ENCODE peak calls at places on chromosomes 2 and 18, in seven cellular contexts. X, N, E, O, L, P and J are unnamed samples.

GRCh38 chr2:2852015-2852777 is 521.1 kb upstream of the MYT1L start:
- DNase-seq in E (no peak), X (no peak), P (no peak), O (no peak), L (no peak), N (no peak), J (no peak)

GRCh38 chr18:58601468-58602266 is 27.2 kb downstream of the ALPK2 start:
- DNase-seq in L (no peak), P (no peak), E (no peak), N (no peak), X (no peak), O (no peak), J (no peak)

GRCh38 chr2:127662937-127663565 is 12.3 kb downstream of the LIMS2 start:
- DNase-seq in X (no peak), E (no peak), O (no peak), N (no peak), L (no peak), P (no peak), J (peak)

GRCh38 chr2:42920446-42921161 is 128.2 kb upstream of the HAAO start:
- DNase-seq in L (no peak), O (peak), N (no peak), P (no peak), E (no peak), X (no peak), J (no peak)

GRCh38 chr2:22683911-22684310 is 701.1 kb upstream of the KLHL29 start:
- DNase-seq in P (no peak), L (no peak), X (no peak), E (no peak), O (no peak), N (no peak), J (no peak)

GRCh38 chr2:47015730-47016129 is 100.1 kb upstream of the MCFD2 start:
- DNase-seq in X (no peak), N (no peak), L (no peak), E (no peak), O (no peak), P (no peak), J (no peak)

GRCh38 chr18:46213295-46213694 is 109.1 kb downstream of the HAUS1 start:
- DNase-seq in X (no peak), O (no peak), L (peak), E (peak), P (peak), N (no peak), J (no peak)

GRCh38 chr18:2921778-2922177 is 75.0 kb downstream of the EMILIN2 start:
- DNase-seq in O (no peak), X (no peak), E (no peak), L (no peak), N (no peak), P (no peak), J (peak)

GRCh38 chr18:2508678-2509077 is 62.6 kb downstream of the METTL4 start:
- DNase-seq in E (no peak), X (no peak), O (no peak), L (no peak), P (no peak), N (no peak), J (no peak)

GRCh38 chr18:7616661-7617060 is 49.5 kb downstream of the PTPRM start:
- DNase-seq in L (no peak), N (peak), P (no peak), O (peak), X (no peak), E (peak), J (no peak)

GRCh38 chr2:131036696-131037397 is 56.4 kb downstream of the FAM168B start:
- DNase-seq in N (no peak), L (no peak), E (no peak), O (no peak), P (no peak), X (no peak), J (no peak)

GRCh38 chr2:50613161-50613560 is 418.8 kb downstream of the NRXN1 start:
- DNase-seq in X (no peak), O (no peak), E (no peak), L (no peak), P (no peak), N (no peak), J (no peak)